ENCODE peak calls at places on chromosome 11, in ten cellular contexts. Z is H1, T is HepG2, E is sigmoid colon, Y is transverse colon, C is HCT116, A is upper lobe of left lung, W is SK-N-SH, Q is SK-N-MC, H is suprapubic skin. J is an unnamed sample. For H3K9me3, the result is how much of the 10 kb centered on the place peaks cover.

GRCh38 chr11:60899021-60899936 is 7.1 kb downstream of the PRPF19 start:
- DNase-seq in Z (no peak), T (peak), E (peak), Y (no peak), C (peak), A (no peak), W (peak), Q (peak), H (no peak), J (no peak)

GRCh38 chr11:117218133-117218915 is 13.5 kb downstream of the PCSK7 start:
- DNase-seq in Z (no peak), T (no peak), E (peak), Y (peak), C (no peak), A (no peak), W (no peak), Q (no peak), H (peak), J (no peak)

GRCh38 chr11:110984147-110984546 is 261.4 kb upstream of the POU2AF2 start:
- DNase-seq in Z (no peak), T (no peak), E (no peak), Y (no peak), C (no peak), A (no peak), W (no peak), Q (no peak), H (no peak), J (no peak)

GRCh38 chr11:40281055-40281580 is 1178.3 kb downstream of the LRRC4C start:
- DNase-seq in Z (no peak), T (no peak), E (no peak), Y (no peak), C (no peak), A (no peak), W (no peak), Q (no peak), H (no peak), J (no peak)

GRCh38 chr11:72754544-72755155 is 2.4 kb upstream of the ARAP1 start:
- DNase-seq in Z (no peak), T (no peak), E (no peak), Y (no peak), C (no peak), A (peak), W (no peak), Q (no peak), H (no peak), J (no peak)

GRCh38 chr11:120183701-120184141 is 27.1 kb upstream of the OAF start:
- DNase-seq in Z (no peak), T (no peak), E (peak), Y (no peak), C (no peak), A (no peak), W (no peak), Q (no peak), H (peak), J (peak)

GRCh38 chr11:11578542-11578941 is 43.3 kb downstream of the GALNT18 start:
- DNase-seq in Z (no peak), T (no peak), E (no peak), Y (no peak), C (no peak), A (peak), W (no peak), Q (no peak), H (no peak), J (no peak)

GRCh38 chr11:118928870-118929495 is 3.3 kb upstream of the BCL9L start:
- DNase-seq in Z (no peak), T (peak), E (peak), Y (no peak), C (no peak), A (peak), W (peak), Q (no peak), H (peak), J (peak)

GRCh38 chr11:96894587-96894986 is 504.8 kb downstream of the JRKL start:
- DNase-seq in Z (no peak), T (no peak), E (no peak), Y (no peak), C (no peak), A (no peak), W (no peak), Q (no peak), H (no peak), J (no peak)

GRCh38 chr11:86955674-86956522 is 703 bp upstream of the FZD4 start:
- DNase-seq in Z (no peak), T (peak), E (peak), Y (peak), C (peak), A (peak), W (peak), Q (no peak), H (peak), J (no peak)

GRCh38 chr11:13140873-13141655 is 131.9 kb downstream of the RASSF10 start:
- DNase-seq in Z (no peak), T (peak), E (no peak), Y (peak), C (no peak), A (peak), W (no peak), Q (no peak), H (no peak), J (no peak)

GRCh38 chr11:34044664-34045485 is 6.7 kb upstream of the CAPRIN1 start:
- DNase-seq in Z (peak), T (no peak), E (no peak), Y (no peak), C (peak), A (no peak), W (no peak), Q (no peak), H (no peak), J (no peak)

GRCh38 chr11:45933131-45933821 is 10.8 kb downstream of the LARGE2 start:
- DNase-seq in Z (no peak), T (no peak), E (peak), Y (no peak), C (no peak), A (no peak), W (no peak), Q (no peak), H (no peak), J (no peak)
- H3K4me3 ChIP-seq in Z (no peak), T (no peak), E (no peak), Y (no peak), C (no peak), A (no peak), W (no peak), Q (no peak), H (peak), J (no peak)

GRCh38 chr11:130510407-130511006 is 62.1 kb downstream of the ADAMTS15 start:
- DNase-seq in Z (no peak), T (no peak), E (no peak), Y (no peak), C (no peak), A (peak), W (no peak), Q (no peak), H (no peak), J (peak)

GRCh38 chr11:130512662-130513061 is 64.2 kb downstream of the ADAMTS15 start:
- DNase-seq in Z (no peak), T (no peak), E (no peak), Y (no peak), C (no peak), A (no peak), W (no peak), Q (no peak), H (no peak), J (peak)

GRCh38 chr11:130513132-130513531 is 64.7 kb downstream of the ADAMTS15 start:
- DNase-seq in Z (no peak), T (no peak), E (peak), Y (peak), C (no peak), A (no peak), W (no peak), Q (no peak), H (no peak), J (no peak)

GRCh38 chr11:130509942-130510341 is 61.5 kb downstream of the ADAMTS15 start:
- DNase-seq in Z (no peak), T (no peak), E (no peak), Y (no peak), C (no peak), A (no peak), W (no peak), Q (no peak), H (no peak), J (no peak)

GRCh38 chr11:130511765-130512164 is 63.3 kb downstream of the ADAMTS15 start:
- DNase-seq in Z (no peak), T (no peak), E (no peak), Y (no peak), C (no peak), A (no peak), W (no peak), Q (no peak), H (no peak), J (no peak)
- TF ChIP-seq POLR2AphosphoS5 in Z (no peak), T (no peak), E (no peak), Y (no peak), C (no peak), A (no peak), W (no peak), Q (no peak), H (no peak), J (no peak)

GRCh38 chr11:70861534-70861933 is 390.8 kb downstream of the SHANK2 start:
- DNase-seq in Z (no peak), T (no peak), E (no peak), Y (no peak), C (no peak), A (no peak), W (no peak), Q (no peak), H (no peak), J (no peak)

GRCh38 chr11:70865356-70865755 is 387.0 kb downstream of the SHANK2 start:
- DNase-seq in Z (no peak), T (no peak), E (no peak), Y (no peak), C (no peak), A (no peak), W (no peak), Q (no peak), H (no peak), J (no peak)

GRCh38 chr11:70862093-70862492 is 390.3 kb downstream of the SHANK2 start:
- DNase-seq in Z (no peak), T (no peak), E (no peak), Y (no peak), C (no peak), A (no peak), W (no peak), Q (no peak), H (no peak), J (no peak)

GRCh38 chr11:70863186-70863585 is 389.2 kb downstream of the SHANK2 start:
- DNase-seq in Z (no peak), T (no peak), E (no peak), Y (no peak), C (no peak), A (no peak), W (no peak), Q (no peak), H (no peak), J (no peak)

GRCh38 chr11:70863988-70864387 is 388.4 kb downstream of the SHANK2 start:
- DNase-seq in Z (no peak), T (no peak), E (no peak), Y (no peak), C (no peak), A (no peak), W (no peak), Q (no peak), H (no peak), J (no peak)
- H3K9me3 ChIP-seq in Z (under half), T (under half), E (under half), Y (under half), C (under half), A (under half), W (under half), Q (under half), H (under half), J (under half)

DNA sequence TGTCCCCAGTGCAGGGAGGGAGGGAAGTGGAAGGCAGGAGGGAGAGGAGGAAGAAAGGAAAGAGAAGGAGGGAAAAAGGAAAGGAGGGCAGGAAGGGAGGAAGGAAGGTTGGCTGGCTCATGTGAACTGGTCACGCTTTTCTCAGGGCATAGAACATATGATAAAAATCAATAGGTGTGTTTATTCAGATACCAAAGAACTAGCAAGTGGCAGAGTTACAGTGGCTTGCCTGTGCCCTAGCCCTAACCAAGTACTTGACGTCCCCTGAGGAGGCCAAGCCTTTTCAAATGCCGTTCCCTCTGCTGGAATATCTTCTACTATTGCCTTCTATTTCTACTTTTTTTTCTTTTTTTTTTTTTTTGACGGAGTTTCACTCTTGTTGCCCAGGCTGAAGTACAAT is 33.5 kb downstream of the CHRDL2 start:
- DNase-seq in Z (no peak), T (no peak), E (no peak), Y (no peak), C (no peak), A (no peak), W (no peak), Q (no peak), H (no peak), J (no peak)
- H3K4me3 ChIP-seq in Z (no peak), T (no peak), E (no peak), Y (no peak), C (no peak), A (no peak), W (no peak), Q (no peak), H (peak), J (no peak)

DNA sequence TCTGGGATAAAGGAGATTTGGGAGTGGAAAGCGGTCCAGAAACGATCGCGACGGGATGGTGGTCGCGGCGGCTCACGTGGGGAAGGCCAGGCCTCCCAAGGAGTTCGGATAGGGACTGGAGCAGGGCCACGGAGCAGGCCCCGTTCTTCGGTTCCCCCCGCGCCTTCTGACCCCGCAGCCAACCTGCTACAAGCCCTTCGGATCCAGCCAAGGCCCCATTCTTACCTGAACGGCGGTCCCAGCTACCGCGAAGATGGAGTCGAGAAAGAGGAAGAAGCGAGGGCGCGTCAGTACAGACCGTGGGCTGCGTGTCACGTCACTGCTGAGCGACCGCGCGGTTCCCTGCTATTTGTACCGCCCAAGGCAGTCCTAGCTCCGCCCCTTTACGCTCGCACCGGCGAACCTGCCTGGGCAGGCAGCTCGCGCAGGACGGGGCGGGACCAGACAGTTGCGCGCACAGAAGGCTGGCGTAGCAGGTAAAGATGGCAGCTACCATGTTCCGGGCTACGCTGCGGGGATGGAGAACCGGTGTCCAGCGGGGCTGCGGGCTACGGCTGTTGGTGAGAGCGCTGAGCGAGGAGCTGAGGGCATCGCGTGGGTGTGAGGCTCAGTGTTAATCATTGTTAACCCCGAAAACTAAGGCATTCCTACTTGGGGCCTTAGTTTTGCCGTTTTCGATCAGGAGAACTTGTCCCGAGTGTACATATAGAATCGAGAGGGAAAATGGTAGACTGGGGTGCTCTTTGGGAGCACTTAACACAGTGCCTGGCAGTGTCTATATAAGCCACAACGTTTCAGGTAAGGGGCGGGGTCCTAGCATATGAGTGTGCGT is at the start of the genes FAU and MRPL49:
- DNase-seq in Z (peak), T (peak), E (peak), Y (peak), C (peak), A (peak), W (peak), Q (peak), H (peak), J (no peak)
- TF ChIP-seq POLR2AphosphoS5 in Z (peak), T (peak), E (peak), Y (peak), C (peak), A (peak), W (peak), Q (peak), H (peak), J (peak)

J was measured in vagina.